ENCODE peak calls at places on chromosome 1, in seven cellular contexts. N, U, K, V, E, X and M are unnamed samples.

GRCh38 chr1:229258851-229259110 is 12.1 kb upstream of the RAB4A start:
- DNase-seq in N (no peak), U (no peak), K (no peak), V (no peak), E (no peak), X (no peak), M (no peak)

GRCh38 chr1:174262747-174263241 is 103.5 kb downstream of the RABGAP1L start:
- DNase-seq in N (peak), U (peak), K (peak), V (peak), E (peak), X (peak), M (peak)

GRCh38 chr1:30600706-30601105 is 122.7 kb downstream of the MATN1 start:
- DNase-seq in N (no peak), U (peak), K (no peak), V (no peak), E (no peak), X (no peak), M (no peak)

GRCh38 chr1:152673016-152673415 is 2.1 kb upstream of the LCE2C start:
- DNase-seq in N (peak), U (no peak), K (no peak), V (no peak), E (no peak), X (no peak), M (peak)

GRCh38 chr1:31201871-31202270 is 37.8 kb downstream of the NKAIN1 start:
- DNase-seq in N (no peak), U (no peak), K (peak), V (no peak), E (no peak), X (no peak), M (no peak)

GRCh38 chr1:204705493-204705811 is 19.9 kb upstream of the LRRN2 start:
- DNase-seq in N (no peak), U (no peak), K (no peak), V (no peak), E (no peak), X (no peak), M (no peak)

GRCh38 chr1:92051948-92052347 is 22.2 kb downstream of the EPHX4 start:
- DNase-seq in N (no peak), U (no peak), K (no peak), V (no peak), E (no peak), X (no peak), M (no peak)

GRCh38 chr1:158145173-158145719 is 35.4 kb upstream of the CD1D start:
- DNase-seq in N (no peak), U (no peak), K (no peak), V (no peak), E (no peak), X (no peak), M (peak)

GRCh38 chr1:118136511-118136937 is 48.5 kb downstream of the SPAG17 start:
- DNase-seq in N (no peak), U (no peak), K (no peak), V (no peak), E (no peak), X (peak), M (no peak)

GRCh38 chr1:42145190-42145716 is 8.0 kb upstream of the GUCA2B start:
- DNase-seq in N (no peak), U (no peak), K (no peak), V (no peak), E (peak), X (no peak), M (no peak)

GRCh38 chr1:94383966-94384408 is 34.2 kb upstream of the ABCD3 start:
- DNase-seq in N (peak), U (no peak), K (no peak), V (no peak), E (no peak), X (peak), M (no peak)

GRCh38 chr1:164581762-164582161 is 22.8 kb downstream of the PBX1 start:
- DNase-seq in N (no peak), U (no peak), K (no peak), V (no peak), E (no peak), X (no peak), M (peak)
- TF ChIP-seq JUND in N (no peak), U (no peak), K (no peak), V (no peak), E (no peak), X (no peak), M (peak)

GRCh38 chr1:75732703-75733102 is 8.2 kb downstream of the ACADM start:
- DNase-seq in N (no peak), U (no peak), K (no peak), V (no peak), E (no peak), X (no peak), M (no peak)
- TF ChIP-seq JUND in N (no peak), U (no peak), K (no peak), V (no peak), E (no peak), X (no peak), M (no peak)

GRCh38 chr1:171366816-171367215 is 52.8 kb downstream of the FMO4 start:
- DNase-seq in N (no peak), U (no peak), K (no peak), V (no peak), E (no peak), X (no peak), M (no peak)

DNA sequence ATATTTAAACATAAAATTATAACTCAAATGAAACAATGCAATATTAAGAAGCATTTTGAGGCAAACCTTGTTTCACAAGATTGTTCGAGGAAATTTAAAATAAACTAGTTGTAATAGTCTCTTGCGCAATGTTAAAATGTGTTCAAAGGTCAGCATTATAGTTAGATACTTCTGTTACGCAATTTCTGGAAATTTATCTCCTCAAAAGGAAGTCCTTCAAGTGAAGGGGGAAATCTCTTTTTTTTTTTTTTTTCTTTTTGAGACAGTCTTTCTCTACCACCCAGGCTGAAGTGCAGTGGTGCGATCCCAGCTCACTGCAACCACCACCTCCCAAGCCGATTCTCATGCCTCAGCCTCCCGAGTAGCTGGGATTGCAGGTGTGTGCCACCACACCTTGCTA is 52.1 kb downstream of the FMO4 start:
- DNase-seq in N (no peak), U (no peak), K (no peak), V (no peak), E (no peak), X (no peak), M (no peak)
- TF ChIP-seq JUND in N (no peak), U (no peak), K (no peak), V (no peak), E (no peak), X (no peak), M (no peak)

DNA sequence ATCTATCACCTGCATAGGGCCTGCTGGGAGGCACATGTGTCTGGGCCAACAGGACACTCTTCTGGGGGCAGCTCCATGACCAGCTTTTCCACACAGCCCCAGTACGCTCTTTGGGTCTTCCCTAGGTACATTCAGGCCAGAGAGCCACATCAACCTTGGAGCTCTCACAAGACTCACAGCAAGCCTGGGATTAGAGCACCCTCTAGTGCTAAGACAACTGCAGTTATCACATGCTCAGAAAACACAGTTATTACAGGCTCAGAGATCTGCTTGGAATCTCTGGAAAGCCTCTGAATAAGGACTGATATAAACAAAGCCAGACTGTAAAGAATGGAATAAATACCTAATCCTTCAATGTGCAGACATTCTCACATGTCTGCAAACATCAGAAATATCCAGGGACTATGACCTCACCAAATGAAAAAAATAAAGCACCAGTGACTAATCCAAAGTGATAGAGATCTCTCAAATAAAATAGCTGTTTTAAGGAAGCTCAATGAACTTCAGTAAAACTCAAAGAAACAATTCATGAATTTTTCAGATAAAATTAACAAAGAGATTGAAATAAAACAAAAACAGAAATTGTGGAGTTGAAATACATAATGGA is 563.9 kb upstream of the NR5A2 start:
- DNase-seq in N (peak), U (peak), K (peak), V (peak), E (peak), X (peak), M (peak)
- TF ChIP-seq JUND in N (no peak), U (no peak), K (peak), V (no peak), E (no peak), X (no peak), M (no peak)

GRCh38 chr1:179036844-179037465 is 11.3 kb downstream of the FAM20B start:
- DNase-seq in N (no peak), U (no peak), K (no peak), V (no peak), E (no peak), X (peak), M (no peak)
- TF ChIP-seq JUND in N (no peak), U (peak), K (no peak), V (no peak), E (no peak), X (no peak), M (no peak)

DNA sequence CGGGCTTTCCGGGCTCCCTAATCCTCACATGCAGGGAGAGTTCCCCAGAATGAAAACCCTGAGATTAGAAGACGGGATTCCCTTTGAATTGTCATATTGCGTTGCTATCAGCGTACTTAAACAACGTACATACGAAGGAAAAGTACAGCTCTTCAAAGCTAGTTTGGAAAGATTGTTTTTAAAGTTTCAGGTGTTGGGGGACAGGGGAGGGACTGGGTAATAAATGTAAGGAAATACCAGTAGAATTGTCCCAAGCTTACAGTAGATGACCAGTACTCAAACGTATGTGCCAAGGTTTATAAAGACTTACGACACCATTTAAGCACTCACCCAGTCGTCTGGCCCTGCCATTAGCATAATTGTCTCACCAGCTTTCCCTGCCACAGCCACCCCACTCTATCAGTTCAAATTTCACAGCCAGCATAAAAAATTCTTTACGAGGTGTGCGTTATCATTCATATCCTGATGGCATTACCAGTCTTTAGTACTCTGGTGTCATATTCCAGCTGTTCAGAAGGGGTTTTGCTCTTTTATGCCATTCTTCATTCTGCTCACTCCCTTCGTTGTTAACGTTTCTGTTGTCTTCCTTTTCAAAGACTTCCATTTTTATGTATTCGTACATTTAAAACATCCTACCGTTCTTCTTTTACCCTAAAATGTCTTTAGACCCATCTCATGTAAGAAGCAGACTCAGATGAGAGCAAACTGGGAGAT is 825 bp upstream of the HP1BP3 start:
- DNase-seq in N (peak), U (peak), K (peak), V (no peak), E (no peak), X (no peak), M (peak)
- TF ChIP-seq JUND in N (no peak), U (no peak), K (no peak), V (no peak), E (no peak), X (no peak), M (no peak)

DNA sequence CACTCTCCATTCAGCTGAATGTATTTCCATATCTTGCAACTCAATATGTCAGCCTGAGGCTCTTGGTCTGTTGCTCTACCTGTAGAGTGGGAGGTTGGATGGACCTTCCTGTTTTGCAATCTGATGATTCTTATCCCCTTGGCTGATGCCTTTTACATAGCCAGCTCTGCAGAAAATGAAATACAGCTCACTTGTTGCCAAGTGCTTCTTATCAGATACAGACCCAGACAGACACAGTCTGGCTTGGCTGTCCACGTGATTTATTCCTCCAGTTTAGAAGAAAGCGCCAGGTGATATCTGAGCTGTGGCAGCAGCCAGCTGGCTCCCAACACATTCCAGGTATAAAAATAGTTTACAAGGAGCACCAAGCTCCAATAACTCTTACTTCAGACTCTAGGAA is 479.1 kb upstream of the USP24 start:
- DNase-seq in N (no peak), U (no peak), K (peak), V (no peak), E (no peak), X (no peak), M (no peak)
- TF ChIP-seq JUND in N (no peak), U (no peak), K (peak), V (no peak), E (no peak), X (no peak), M (no peak)

DNA sequence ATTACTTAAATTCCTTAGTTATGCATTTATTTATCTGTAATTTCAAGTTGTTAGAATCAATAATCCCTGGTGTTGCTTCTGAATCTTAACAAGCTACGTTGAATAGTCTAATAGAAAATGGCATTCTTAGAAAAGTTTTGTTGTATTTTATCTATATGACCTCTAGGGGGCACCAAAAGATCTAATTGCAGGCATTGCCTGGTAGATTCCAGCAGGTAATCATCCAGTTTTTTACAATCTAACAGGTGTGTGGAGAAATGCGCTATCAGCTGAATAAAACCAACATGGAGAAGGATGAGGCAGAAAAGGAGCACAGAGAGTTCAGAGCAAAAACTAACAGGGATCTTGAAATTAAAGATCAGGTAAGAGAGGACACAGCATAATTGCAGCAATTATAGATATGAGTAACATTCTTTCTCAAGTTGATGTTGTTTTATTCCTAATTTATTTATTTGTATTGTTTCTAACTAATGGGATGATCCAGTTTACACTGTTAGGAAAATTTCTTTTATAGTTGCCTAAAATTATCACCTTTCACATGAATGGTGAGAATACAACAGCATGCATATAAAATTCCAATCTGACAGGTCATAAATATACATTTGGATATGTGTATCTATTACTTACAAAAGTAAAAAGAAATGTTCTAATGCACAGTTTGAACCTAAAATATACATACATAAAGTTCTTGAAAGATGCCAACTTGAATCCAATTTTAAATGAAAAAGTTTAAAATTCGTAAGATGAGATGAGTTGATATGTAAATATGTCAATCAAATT is 88.3 kb downstream of the SDCCAG8 start:
- DNase-seq in N (peak), U (peak), K (peak), V (peak), E (no peak), X (peak), M (peak)
- TF ChIP-seq JUND in N (no peak), U (no peak), K (no peak), V (no peak), E (no peak), X (no peak), M (no peak)

DNA sequence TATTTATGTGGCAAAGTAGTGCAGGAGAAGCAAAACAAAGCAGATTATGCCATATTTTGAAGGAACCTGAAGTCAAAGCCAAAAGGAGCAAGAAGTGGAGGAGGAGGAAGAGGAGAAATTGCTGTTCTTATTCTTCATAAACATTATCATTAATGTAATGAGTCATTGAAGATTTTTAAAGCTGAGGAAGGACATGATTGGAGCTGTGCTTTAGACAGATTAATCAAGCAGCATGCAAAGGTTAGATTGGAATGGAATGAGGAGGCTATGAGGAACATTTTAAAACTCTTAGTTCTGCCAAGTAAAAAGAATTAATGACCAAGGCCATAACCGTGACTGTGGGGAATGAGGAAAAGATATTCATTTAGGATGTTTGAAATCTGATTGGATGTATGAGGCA is 33.0 kb upstream of the HSD17B7 start:
- DNase-seq in N (no peak), U (no peak), K (no peak), V (no peak), E (no peak), X (no peak), M (no peak)
- TF ChIP-seq JUND in N (no peak), U (no peak), K (no peak), V (no peak), E (no peak), X (no peak), M (no peak)